ENCODE peak calls at places on chromosomes 11 and 22, in ten cellular contexts. T is transverse colon, S is left lung, Y is hepatocyte, O is fibroblast of the aortic adventitia, G is skeletal muscle cell, N is GM12865, V is SK-N-SH, B is sigmoid colon, A is HAP-1. W is an unnamed sample.

GRCh38 chr11:87368876-87369480 is 331.2 kb downstream of the TMEM135 start:
- DNase-seq in N (no peak), Y (no peak), T (no peak), V (no peak), G (no peak), B (no peak), A (no peak), S (no peak), O (peak), W (no peak)

GRCh38 chr22:19791894-19792293 is 31.3 kb downstream of the TBX1 start:
- DNase-seq in V (no peak), Y (no peak), G (no peak), N (no peak), A (no peak), O (no peak), T (no peak), B (no peak), S (no peak), W (no peak)

GRCh38 chr22:24088796-24089195 is 77.7 kb downstream of the CABIN1 start:
- DNase-seq in N (no peak), T (no peak), V (no peak), Y (no peak), A (no peak), O (no peak), G (peak), S (no peak), B (peak), W (peak)

GRCh38 chr11:123174196-123175183 is 20.6 kb downstream of the CLMP start:
- DNase-seq in T (peak), S (no peak), O (peak), Y (peak), A (peak), N (no peak), G (peak), B (peak), V (no peak), W (peak)

GRCh38 chr22:19890502-19891349 is 36.1 kb upstream of the GNB1L start:
- DNase-seq in N (no peak), O (no peak), V (peak), B (no peak), S (no peak), G (no peak), A (no peak), T (no peak), Y (no peak), W (no peak)

GRCh38 chr11:117997436-117998200 is 11.4 kb downstream of the IL10RA start:
- DNase-seq in O (no peak), G (no peak), A (no peak), Y (no peak), N (peak), S (no peak), V (no peak), B (no peak), T (no peak), W (no peak)

GRCh38 chr22:45462034-45462655 is 40.5 kb upstream of the FBLN1 start:
- DNase-seq in V (no peak), T (no peak), S (no peak), B (no peak), N (peak), A (no peak), Y (peak), G (no peak), O (no peak), W (peak)

GRCh38 chr11:14346303-14346702 is 12.7 kb downstream of the RRAS2 start:
- DNase-seq in T (no peak), B (no peak), Y (no peak), S (no peak), O (no peak), N (no peak), G (no peak), V (no peak), A (no peak), W (no peak)

GRCh38 chr11:34599406-34599901 is 21.4 kb upstream of the EHF start:
- DNase-seq in O (peak), B (no peak), N (peak), S (no peak), A (peak), G (peak), V (no peak), Y (peak), T (no peak), W (no peak)

DNA sequence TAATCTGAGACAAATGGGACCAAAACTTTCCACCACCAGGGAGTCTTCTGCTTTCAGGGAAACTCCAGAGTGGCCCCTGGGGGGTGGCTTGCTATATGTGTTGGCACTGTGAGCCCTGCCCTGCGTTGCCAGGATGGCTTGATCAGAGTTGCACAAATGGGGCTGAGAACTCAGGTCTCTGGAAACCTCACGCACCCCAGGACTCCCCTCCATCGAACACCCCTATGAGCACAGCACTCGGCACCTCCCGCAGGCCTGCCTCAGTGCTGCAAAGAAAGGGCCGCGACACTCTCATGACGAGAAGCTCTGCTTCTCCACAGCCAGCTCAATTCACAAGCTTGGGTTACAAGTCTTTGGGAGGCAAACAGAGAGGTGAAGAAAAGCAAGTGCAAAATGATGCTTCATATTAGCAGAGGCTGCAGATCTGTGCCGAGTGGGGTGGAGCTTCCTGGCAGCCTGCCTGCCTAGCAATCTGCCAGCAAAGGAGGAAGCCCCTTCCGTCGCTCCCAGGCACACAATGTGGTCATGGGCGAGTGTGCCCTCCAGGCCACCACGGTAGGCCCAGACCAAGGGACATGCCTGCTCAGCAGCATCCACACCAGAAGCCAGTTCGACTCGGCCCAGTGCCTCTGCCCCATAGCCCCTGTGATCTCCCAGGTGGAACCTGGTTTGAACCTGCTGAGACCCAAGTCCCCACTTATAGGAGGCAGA is 55.7 kb downstream of the MYH9 start:
- DNase-seq in T (peak), N (peak), O (peak), Y (peak), B (peak), S (peak), G (no peak), A (no peak), V (peak), W (peak)
- H3K4me3 ChIP-seq in T (peak), N (peak), O (no peak), Y (no peak), B (no peak), S (no peak), G (no peak), A (no peak), V (no peak), W (no peak)

DNA sequence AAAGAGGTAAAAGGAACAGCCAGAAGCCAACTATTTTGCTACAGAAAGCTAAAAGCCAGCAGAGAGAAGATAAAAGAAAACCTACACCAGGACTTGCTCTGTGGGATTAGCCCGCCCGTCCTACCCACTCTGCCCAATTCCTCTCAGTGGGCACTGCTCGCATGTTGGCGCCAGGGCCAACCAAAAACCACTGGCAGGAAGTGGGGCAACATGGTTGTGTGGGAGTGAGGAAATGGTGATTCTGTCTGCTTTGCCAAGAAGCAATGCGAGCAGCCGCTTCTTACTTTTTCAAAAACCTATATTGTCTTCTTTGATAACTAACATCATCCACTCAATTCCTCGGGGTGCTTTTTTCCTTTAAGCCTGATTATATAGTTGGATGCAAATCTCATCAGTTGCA is 14.2 kb upstream of the APOA1 start:
- DNase-seq in V (no peak), N (no peak), T (peak), B (no peak), Y (no peak), A (no peak), O (no peak), S (no peak), G (no peak), W (no peak)
- H3K4me3 ChIP-seq in V (no peak), N (no peak), T (no peak), B (no peak), Y (no peak), A (no peak), O (no peak), S (no peak), G (no peak), W (no peak)

GRCh38 chr11:65505434-65506315 is 6.8 kb downstream of the MALAT1 start:
- DNase-seq in O (peak), B (peak), G (no peak), A (peak), Y (no peak), V (no peak), T (no peak), N (peak), S (no peak), W (no peak)

GRCh38 chr11:65503606-65503922 is 4.7 kb downstream of the MALAT1 start:
- DNase-seq in O (no peak), B (no peak), S (no peak), T (no peak), N (no peak), G (no peak), A (no peak), V (no peak), Y (no peak), W (no peak)

GRCh38 chr11:65504671-65505433 is 6.0 kb downstream of the MALAT1 start:
- DNase-seq in S (no peak), A (no peak), N (peak), B (peak), O (peak), Y (no peak), V (no peak), T (no peak), G (no peak), W (no peak)

GRCh38 chr11:65502852-65503603 is 4.2 kb downstream of the MALAT1 start:
- DNase-seq in V (no peak), G (no peak), B (peak), S (no peak), A (no peak), O (peak), N (peak), T (no peak), Y (peak), W (no peak)

GRCh38 chr11:65503923-65504670 is 5.3 kb downstream of the MALAT1 start:
- DNase-seq in O (peak), A (peak), G (no peak), B (peak), Y (peak), T (no peak), S (no peak), N (no peak), V (no peak), W (no peak)
- H3K4me3 ChIP-seq in O (peak), A (peak), G (peak), B (peak), Y (peak), T (peak), S (peak), N (peak), V (peak), W (peak)

GRCh38 chr11:120565436-120566155 is 54.0 kb downstream of the GRIK4 start:
- DNase-seq in A (no peak), O (no peak), T (no peak), G (no peak), V (no peak), N (no peak), Y (no peak), B (peak), S (no peak), W (no peak)
- H3K4me3 ChIP-seq in A (no peak), O (no peak), T (no peak), G (peak), V (no peak), N (no peak), Y (no peak), B (no peak), S (no peak), W (peak)

GRCh38 chr22:47629791-47630655 is 867.6 kb downstream of the TBC1D22A start:
- DNase-seq in B (no peak), S (no peak), G (no peak), T (no peak), V (no peak), Y (no peak), A (no peak), O (no peak), N (no peak), W (no peak)

GRCh38 chr22:47632646-47633045 is 870.2 kb downstream of the TBC1D22A start:
- DNase-seq in O (no peak), V (no peak), N (no peak), T (no peak), A (no peak), G (no peak), B (no peak), S (no peak), Y (no peak), W (no peak)

GRCh38 chr22:47629273-47629711 is 866.8 kb downstream of the TBC1D22A start:
- DNase-seq in Y (no peak), A (no peak), N (no peak), O (no peak), T (no peak), B (no peak), V (no peak), S (no peak), G (no peak), W (no peak)

GRCh38 chr22:47631571-47632102 is 869.2 kb downstream of the TBC1D22A start:
- DNase-seq in N (no peak), Y (no peak), G (no peak), B (no peak), V (peak), A (no peak), O (no peak), S (no peak), T (no peak), W (no peak)

DNA sequence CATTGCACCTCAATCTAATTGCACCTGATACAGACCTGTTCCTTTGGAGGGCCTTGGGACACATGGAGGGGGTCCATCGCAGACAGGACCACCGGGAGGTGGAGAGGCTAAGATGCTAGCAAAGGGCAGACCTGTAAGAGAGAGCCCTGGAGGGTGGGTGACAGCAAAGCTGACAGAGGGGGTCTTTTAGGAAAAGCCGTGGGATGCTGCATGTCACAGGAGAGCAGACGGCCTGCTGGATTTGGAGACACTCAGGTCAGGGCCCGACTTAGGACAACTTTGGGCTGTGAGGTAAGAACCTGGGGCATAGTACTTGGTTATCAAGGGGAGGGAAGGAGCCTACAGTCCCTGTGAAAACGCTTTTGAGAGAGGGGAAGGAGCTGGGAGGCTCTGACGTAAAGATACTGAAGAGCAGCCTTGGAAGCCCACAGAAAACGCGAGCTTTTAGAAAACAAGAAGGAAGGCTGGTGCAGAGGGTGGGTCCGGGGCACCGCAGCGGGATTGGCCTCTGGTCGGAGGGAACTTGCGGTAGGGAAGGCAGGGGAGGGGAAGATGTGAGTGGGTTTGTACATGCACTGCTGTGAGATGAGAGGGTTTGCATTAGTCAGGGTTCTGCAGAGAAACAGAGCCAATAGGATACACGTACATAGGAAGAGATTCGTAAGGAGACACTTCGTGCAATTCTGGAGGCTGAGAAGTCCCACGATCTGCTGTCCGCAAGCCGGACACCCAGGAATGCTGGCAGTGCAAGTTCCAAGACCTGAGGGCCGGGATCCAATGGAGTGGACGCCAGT is 868.5 kb downstream of the TBC1D22A start:
- DNase-seq in A (no peak), B (no peak), V (no peak), N (no peak), G (no peak), Y (no peak), O (no peak), S (no peak), T (no peak), W (no peak)
- H3K4me3 ChIP-seq in A (no peak), B (no peak), V (peak), N (no peak), G (no peak), Y (no peak), O (no peak), S (no peak), T (no peak), W (no peak)

DNA sequence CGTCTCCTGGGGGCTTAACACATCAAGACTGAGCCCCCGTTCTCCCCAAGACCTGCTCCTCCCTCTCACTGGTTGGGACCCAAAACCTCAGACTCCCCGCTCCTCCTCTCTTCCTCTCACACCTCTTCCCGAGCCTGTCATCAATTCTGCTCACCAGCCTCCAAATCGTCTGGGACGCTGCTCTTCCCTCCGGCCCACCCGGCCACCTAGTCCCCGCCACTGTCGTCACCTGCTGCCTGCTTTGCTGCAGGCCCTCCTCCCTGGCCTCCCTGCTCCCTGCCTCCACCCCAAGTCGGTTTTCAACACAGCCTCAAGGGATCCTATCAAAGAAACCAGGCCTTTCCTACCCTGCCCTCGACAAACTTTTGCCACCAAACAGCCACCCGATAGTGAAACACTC is 3.1 kb downstream of the MFNG start:
- DNase-seq in B (no peak), T (no peak), O (no peak), G (no peak), N (no peak), A (no peak), V (no peak), S (no peak), Y (no peak), W (no peak)
- H3K4me3 ChIP-seq in B (no peak), T (no peak), O (no peak), G (no peak), N (peak), A (no peak), V (no peak), S (no peak), Y (no peak), W (no peak)

GRCh38 chr11:70867661-70868060 is 384.7 kb downstream of the SHANK2 start:
- DNase-seq in O (no peak), S (no peak), B (no peak), V (no peak), A (no peak), T (no peak), Y (no peak), N (no peak), G (no peak), W (no peak)

GRCh38 chr11:70863186-70863585 is 389.2 kb downstream of the SHANK2 start:
- DNase-seq in G (no peak), B (no peak), V (no peak), Y (no peak), N (no peak), O (no peak), S (no peak), T (no peak), A (no peak), W (no peak)

GRCh38 chr11:70863988-70864387 is 388.4 kb downstream of the SHANK2 start:
- DNase-seq in A (no peak), G (no peak), V (no peak), B (no peak), N (no peak), O (no peak), T (no peak), Y (no peak), S (no peak), W (no peak)

GRCh38 chr11:70866834-70867233 is 385.5 kb downstream of the SHANK2 start:
- DNase-seq in S (no peak), O (no peak), A (no peak), V (no peak), N (no peak), T (no peak), B (no peak), Y (no peak), G (no peak), W (no peak)

GRCh38 chr11:70865356-70865755 is 387.0 kb downstream of the SHANK2 start:
- DNase-seq in N (no peak), V (no peak), G (no peak), A (no peak), B (no peak), T (no peak), Y (no peak), O (no peak), S (no peak), W (no peak)
- H3K4me3 ChIP-seq in N (no peak), V (no peak), G (no peak), A (no peak), B (no peak), T (no peak), Y (no peak), O (no peak), S (no peak), W (no peak)

DNA sequence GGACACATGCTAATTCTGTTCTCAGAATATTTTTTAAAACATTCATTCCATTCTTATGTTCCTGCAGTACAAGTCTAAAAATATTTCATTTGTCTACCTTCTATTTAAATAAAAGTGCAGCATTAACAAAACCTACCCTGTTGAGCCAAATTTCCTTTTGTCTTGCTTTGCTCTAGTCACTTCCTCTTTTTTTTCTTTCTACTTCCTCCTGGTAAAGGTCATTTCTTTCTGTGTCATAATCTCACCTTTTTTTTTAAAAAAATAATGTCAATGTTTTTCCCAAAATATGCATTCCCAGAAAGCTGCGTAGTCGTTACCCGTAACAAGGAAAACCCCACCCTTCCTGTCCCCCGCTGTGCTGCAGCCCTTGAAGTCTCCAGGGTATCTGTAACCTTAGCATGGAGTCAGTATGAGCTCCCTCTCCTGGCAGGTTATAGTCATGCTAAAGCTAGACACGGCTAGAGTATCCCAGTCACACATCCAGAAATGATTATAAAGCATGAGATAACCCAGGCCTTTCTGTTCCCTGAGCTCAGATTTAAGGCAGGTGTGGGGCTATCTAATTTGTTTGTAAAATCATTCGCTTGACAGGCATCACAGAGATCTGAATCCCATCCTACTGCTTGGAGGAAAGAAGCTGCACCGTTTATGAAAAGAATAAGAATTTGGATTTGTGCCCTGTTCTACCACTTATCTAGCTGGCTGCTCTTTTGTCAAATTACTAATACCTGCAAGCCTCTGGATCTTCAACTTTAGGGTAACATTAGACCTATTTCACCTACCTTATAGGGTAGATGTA is 51.1 kb upstream of the EED start:
- DNase-seq in S (peak), V (peak), G (peak), Y (peak), N (peak), B (peak), A (peak), T (peak), O (peak), W (peak)
- H3K4me3 ChIP-seq in S (no peak), V (no peak), G (peak), Y (no peak), N (peak), B (peak), A (no peak), T (peak), O (no peak), W (no peak)